ENCODE peak calls at places on chromosome 15, in seven cellular contexts. F is left cardiac atrium, J is T-helper 9 cell, U is ACHN, W is non-pigmented ciliary epithelial cell, L is iPS DF 6.9, C is T-cell. G is an unnamed sample.

GRCh38 chr15:62241135-62241770 is 76.2 kb upstream of the C2CD4B start:
- DNase-seq in W (no peak), F (no peak), C (no peak), U (peak; percentile 34), L (peak; percentile 45), J (no peak), G (no peak)

GRCh38 chr15:45573961-45574629 is 13.1 kb upstream of the BLOC1S6 start:
- DNase-seq in J (peak; percentile 9), L (peak; percentile 79), U (peak; percentile 37), C (no peak), F (no peak), W (no peak), G (no peak)

GRCh38 chr15:65195542-65196026 is 10.4 kb upstream of the CLPX start:
- DNase-seq in W (no peak), C (no peak), L (no peak), J (no peak), F (no peak), U (no peak), G (no peak)

GRCh38 chr15:52082197-52083036 is 30.2 kb downstream of the BCL2L10 start:
- DNase-seq in J (no peak), C (no peak), U (no peak), W (no peak), F (no peak), L (no peak), G (no peak)

GRCh38 chr15:68789921-68790575 is 30.6 kb downstream of the ANP32A start:
- DNase-seq in U (no peak), J (no peak), C (no peak), F (no peak), W (no peak), L (peak; percentile 22), G (peak; percentile 50)

GRCh38 chr15:96947296-96947695 is 616.8 kb downstream of the NR2F2 start:
- DNase-seq in U (no peak), J (no peak), W (no peak), F (no peak), C (no peak), L (no peak), G (no peak)

GRCh38 chr15:49900836-49901235 is 218.2 kb downstream of the ATP8B4 start:
- DNase-seq in J (no peak), L (no peak), F (no peak), W (no peak), C (no peak), U (no peak), G (no peak)

GRCh38 chr15:89356634-89357298 is 22.1 kb upstream of the POLG start:
- DNase-seq in L (no peak), F (no peak), W (no peak), J (no peak), U (peak; percentile 38), C (no peak), G (peak; percentile 85)

GRCh38 chr15:59313703-59314332 is 58.9 kb downstream of the MYO1E start:
- DNase-seq in C (no peak), U (no peak), F (peak; percentile 66), L (no peak), W (no peak), J (no peak), G (no peak)

GRCh38 chr15:76299786-76300185 is 11.5 kb downstream of the ETFA start:
- DNase-seq in F (no peak), L (no peak), C (no peak), J (no peak), U (no peak), W (no peak), G (no peak)

GRCh38 chr15:89909611-89910010 is 3.1 kb downstream of the ARPIN start:
- DNase-seq in U (no peak), F (no peak), L (no peak), J (no peak), C (no peak), W (no peak), G (no peak)

GRCh38 chr15:92069308-92070244 is 216.1 kb downstream of the SLCO3A1 start:
- DNase-seq in F (peak; percentile 55), U (peak; percentile 88), L (no peak), J (peak; percentile 4), C (no peak), W (peak; percentile 51), G (no peak)

GRCh38 chr15:31200735-31201151 is 99.2 kb upstream of the TRPM1 start:
- DNase-seq in J (peak; percentile 58), F (peak; percentile 74), U (peak; percentile 47), W (no peak), L (no peak), C (peak; percentile 79), G (peak; percentile 85)

GRCh38 chr15:33964665-33965040 is 3.6 kb upstream of the CHRM5 start:
- DNase-seq in F (no peak), C (no peak), U (no peak), W (no peak), L (no peak), J (no peak), G (no peak)

GRCh38 chr15:60945196-60945595 is 283.9 kb downstream of the RORA start:
- DNase-seq in J (no peak), W (no peak), C (no peak), F (peak; percentile 70), U (no peak), L (no peak), G (peak; percentile 78)

GRCh38 chr15:33675246-33675645 is 293.1 kb upstream of the CHRM5 start:
- DNase-seq in C (no peak), U (peak; percentile 58), J (no peak), F (no peak), W (no peak), L (peak; percentile 27), G (no peak)

GRCh38 chr15:40684381-40684780 is 10.6 kb upstream of the RAD51 start:
- DNase-seq in W (no peak), U (no peak), C (no peak), J (no peak), F (no peak), L (no peak), G (no peak)

GRCh38 chr15:63323798-63324651 is 46.6 kb downstream of the APH1B start:
- DNase-seq in F (no peak), U (no peak), W (no peak), C (no peak), J (no peak), L (no peak), G (peak; percentile 40)

GRCh38 chr15:45646220-45646619 is 11.4 kb downstream of the SQOR start:
- DNase-seq in J (no peak), U (no peak), W (no peak), L (no peak), F (no peak), C (no peak), G (no peak)

GRCh38 chr15:63112871-63113270 is 8.8 kb upstream of the LACTB start:
- DNase-seq in U (no peak), F (no peak), W (no peak), L (no peak), J (no peak), C (no peak), G (no peak)

GRCh38 chr15:73985101-73985873 is 6.8 kb downstream of the STOML1 start:
- DNase-seq in U (peak; percentile 45), L (no peak), W (no peak), J (no peak), C (no peak), F (no peak), G (no peak)

GRCh38 chr15:59622289-59622688 is 10.7 kb downstream of the GCNT3 start:
- DNase-seq in L (no peak), F (peak; percentile 44), J (no peak), U (peak; percentile 9), W (peak; percentile 19), C (peak; percentile 6), G (no peak)

GRCh38 chr15:77739591-77740378 is 107.1 kb upstream of the LINGO1 start:
- DNase-seq in W (no peak), J (no peak), U (no peak), C (no peak), F (no peak), L (peak; percentile 75), G (no peak)

GRCh38 chr15:74642724-74643367 is 27.2 kb downstream of the CLK3 start:
- DNase-seq in J (no peak), F (no peak), L (no peak), C (no peak), W (peak; percentile 20), U (no peak), G (no peak)

GRCh38 chr15:69880616-69881309 is 217.0 kb downstream of the TLE3 start:
- DNase-seq in C (no peak), F (no peak), L (no peak), J (no peak), W (no peak), U (no peak), G (no peak)

GRCh38 chr15:90002428-90002844 is 1.3 kb downstream of the ZNF710 start:
- DNase-seq in J (peak; percentile 25), W (no peak), C (peak; percentile 20), U (peak; percentile 28), F (peak; percentile 50), L (no peak), G (no peak)

GRCh38 chr15:75031773-75032302 is 8.4 kb downstream of the PPCDC start:
- DNase-seq in L (no peak), J (no peak), C (no peak), F (no peak), W (no peak), U (no peak), G (no peak)

GRCh38 chr15:60520041-60520824 is 41.3 kb upstream of the ICE2 start:
- DNase-seq in W (no peak), L (no peak), C (no peak), J (no peak), U (no peak), F (no peak), G (no peak)

GRCh38 chr15:84910928-84911623 is 26.6 kb downstream of the SLC28A1 start:
- DNase-seq in U (no peak), J (no peak), F (no peak), C (no peak), W (no peak), L (no peak), G (no peak)

GRCh38 chr15:99631256-99631655 is 65.5 kb downstream of the MEF2A start:
- DNase-seq in F (no peak), W (no peak), U (no peak), C (no peak), L (no peak), J (no peak), G (no peak)

GRCh38 chr15:70375006-70375409 is 277.3 kb upstream of the TLE3 start:
- DNase-seq in C (no peak), L (no peak), W (no peak), J (no peak), F (peak; percentile 53), U (peak; percentile 31), G (no peak)

GRCh38 chr15:34365836-34366235 is 1.2 kb downstream of the LPCAT4 start:
- DNase-seq in F (no peak), C (no peak), W (no peak), U (no peak), J (no peak), L (no peak), G (peak; percentile 59)

GRCh38 chr15:92158426-92158825 is 235.3 kb upstream of the ST8SIA2 start:
- DNase-seq in F (no peak), U (no peak), L (no peak), C (peak; percentile 5), J (no peak), W (no peak), G (no peak)

GRCh38 chr15:61820951-61821350 is 239.3 kb downstream of the VPS13C start:
- DNase-seq in F (no peak), W (no peak), U (no peak), C (no peak), L (no peak), J (no peak), G (no peak)